ENCODE peak calls at places on chromosomes 7 and 10, in ten cellular contexts. One of them, this sample, is unnamed.

GRCh38 chr10:19719320-19719719 is 96.9 kb upstream of the PLXDC2 start:
- DNase-seq in upper lobe of left lung: no peak
- DNase-seq in BJ: peak
- DNase-seq in GM12865: no peak
- DNase-seq in fibroblast of the aortic adventitia: peak
- DNase-seq in tibial artery: no peak
- DNase-seq in PC-3: peak
- DNase-seq in fibroblast of lung: peak
- DNase-seq in endodermal cell: no peak
- DNase-seq in testis: no peak
- DNase-seq in this sample: peak

GRCh38 chr7:42264702-42265101 is 27.7 kb upstream of the GLI3 start:
- DNase-seq in upper lobe of left lung: no peak
- DNase-seq in BJ: no peak
- DNase-seq in GM12865: no peak
- DNase-seq in fibroblast of the aortic adventitia: no peak
- DNase-seq in tibial artery: no peak
- DNase-seq in PC-3: no peak
- DNase-seq in fibroblast of lung: no peak
- DNase-seq in endodermal cell: no peak
- DNase-seq in testis: no peak
- DNase-seq in this sample: no peak

GRCh38 chr10:77949167-77949566 is 22.6 kb upstream of the DLG5 start:
- DNase-seq in upper lobe of left lung: peak
- DNase-seq in BJ: no peak
- DNase-seq in GM12865: no peak
- DNase-seq in fibroblast of the aortic adventitia: peak
- DNase-seq in tibial artery: no peak
- DNase-seq in PC-3: peak
- DNase-seq in fibroblast of lung: peak
- DNase-seq in endodermal cell: peak
- DNase-seq in testis: no peak
- DNase-seq in this sample: no peak

GRCh38 chr7:51316262-51316665 is 345 bp downstream of the COBL start:
- DNase-seq in upper lobe of left lung: peak
- DNase-seq in BJ: no peak
- DNase-seq in GM12865: no peak
- DNase-seq in fibroblast of the aortic adventitia: no peak
- DNase-seq in tibial artery: no peak
- DNase-seq in PC-3: peak
- DNase-seq in fibroblast of lung: no peak
- DNase-seq in endodermal cell: peak
- DNase-seq in testis: peak
- DNase-seq in this sample: no peak

GRCh38 chr7:84069036-84069435 is 125.6 kb downstream of the SEMA3A start:
- DNase-seq in upper lobe of left lung: no peak
- DNase-seq in BJ: no peak
- DNase-seq in GM12865: no peak
- DNase-seq in fibroblast of the aortic adventitia: peak
- DNase-seq in tibial artery: no peak
- DNase-seq in PC-3: no peak
- DNase-seq in fibroblast of lung: no peak
- DNase-seq in endodermal cell: no peak
- DNase-seq in testis: no peak
- DNase-seq in this sample: no peak

GRCh38 chr7:103952408-103952807 is 37.0 kb downstream of the RELN start:
- DNase-seq in upper lobe of left lung: no peak
- DNase-seq in BJ: no peak
- DNase-seq in GM12865: no peak
- DNase-seq in fibroblast of the aortic adventitia: no peak
- DNase-seq in tibial artery: no peak
- DNase-seq in PC-3: no peak
- DNase-seq in fibroblast of lung: no peak
- DNase-seq in endodermal cell: no peak
- DNase-seq in testis: no peak
- DNase-seq in this sample: no peak

GRCh38 chr7:76326646-76327233 is 24.3 kb downstream of the HSPB1 start:
- DNase-seq in upper lobe of left lung: no peak
- DNase-seq in BJ: no peak
- DNase-seq in GM12865: no peak
- DNase-seq in fibroblast of the aortic adventitia: peak
- DNase-seq in tibial artery: no peak
- DNase-seq in PC-3: peak
- DNase-seq in fibroblast of lung: peak
- DNase-seq in endodermal cell: no peak
- DNase-seq in testis: no peak
- DNase-seq in this sample: no peak

GRCh38 chr7:107691713-107692112 is 31.1 kb downstream of the SLC26A4 start:
- DNase-seq in upper lobe of left lung: no peak
- DNase-seq in BJ: no peak
- DNase-seq in GM12865: no peak
- DNase-seq in fibroblast of the aortic adventitia: peak
- DNase-seq in tibial artery: no peak
- DNase-seq in PC-3: no peak
- DNase-seq in fibroblast of lung: peak
- DNase-seq in endodermal cell: no peak
- DNase-seq in testis: no peak
- DNase-seq in this sample: no peak

GRCh38 chr10:110457851-110458582 is 39.7 kb upstream of the DUSP5 start:
- DNase-seq in upper lobe of left lung: no peak
- DNase-seq in BJ: no peak
- DNase-seq in GM12865: peak
- DNase-seq in fibroblast of the aortic adventitia: no peak
- DNase-seq in tibial artery: no peak
- DNase-seq in PC-3: no peak
- DNase-seq in fibroblast of lung: no peak
- DNase-seq in endodermal cell: peak
- DNase-seq in testis: no peak
- DNase-seq in this sample: no peak

GRCh38 chr10:14665304-14665703 is 109.4 kb downstream of the FAM107B start:
- DNase-seq in upper lobe of left lung: no peak
- DNase-seq in BJ: no peak
- DNase-seq in GM12865: peak
- DNase-seq in fibroblast of the aortic adventitia: no peak
- DNase-seq in tibial artery: no peak
- DNase-seq in PC-3: peak
- DNase-seq in fibroblast of lung: peak
- DNase-seq in endodermal cell: no peak
- DNase-seq in testis: no peak
- DNase-seq in this sample: no peak

GRCh38 chr10:69490876-69491275 is 39.6 kb downstream of the TSPAN15 start:
- DNase-seq in upper lobe of left lung: no peak
- DNase-seq in BJ: no peak
- DNase-seq in GM12865: no peak
- DNase-seq in fibroblast of the aortic adventitia: no peak
- DNase-seq in tibial artery: peak
- DNase-seq in PC-3: no peak
- DNase-seq in fibroblast of lung: no peak
- DNase-seq in endodermal cell: no peak
- DNase-seq in testis: no peak
- DNase-seq in this sample: no peak

GRCh38 chr7:89606479-89606878 is 547.8 kb upstream of the STEAP1 start:
- DNase-seq in upper lobe of left lung: no peak
- DNase-seq in BJ: no peak
- DNase-seq in GM12865: no peak
- DNase-seq in fibroblast of the aortic adventitia: no peak
- DNase-seq in tibial artery: no peak
- DNase-seq in PC-3: no peak
- DNase-seq in fibroblast of lung: no peak
- DNase-seq in endodermal cell: no peak
- DNase-seq in testis: no peak
- DNase-seq in this sample: no peak

GRCh38 chr7:76231583-76231982 is 29.9 kb downstream of the SRRM3 start:
- DNase-seq in upper lobe of left lung: no peak
- DNase-seq in BJ: no peak
- DNase-seq in GM12865: no peak
- DNase-seq in fibroblast of the aortic adventitia: no peak
- DNase-seq in tibial artery: no peak
- DNase-seq in PC-3: peak
- DNase-seq in fibroblast of lung: no peak
- DNase-seq in endodermal cell: no peak
- DNase-seq in testis: no peak
- DNase-seq in this sample: no peak

GRCh38 chr7:95609277-95609971 is 13.1 kb upstream of the PDK4 start:
- DNase-seq in upper lobe of left lung: no peak
- DNase-seq in BJ: peak
- DNase-seq in GM12865: no peak
- DNase-seq in fibroblast of the aortic adventitia: peak
- DNase-seq in tibial artery: no peak
- DNase-seq in PC-3: peak
- DNase-seq in fibroblast of lung: peak
- DNase-seq in endodermal cell: no peak
- DNase-seq in testis: peak
- DNase-seq in this sample: no peak

GRCh38 chr7:128404826-128405344 is 4.9 kb downstream of the IMPDH1 start:
- DNase-seq in upper lobe of left lung: no peak
- DNase-seq in BJ: no peak
- DNase-seq in GM12865: no peak
- DNase-seq in fibroblast of the aortic adventitia: no peak
- DNase-seq in tibial artery: no peak
- DNase-seq in PC-3: peak
- DNase-seq in fibroblast of lung: peak
- DNase-seq in endodermal cell: no peak
- DNase-seq in testis: no peak
- DNase-seq in this sample: no peak
- TF ChIP-seq CTCF in upper lobe of left lung: peak
- TF ChIP-seq CTCF in BJ: peak
- TF ChIP-seq CTCF in GM12865: no peak
- TF ChIP-seq CTCF in fibroblast of the aortic adventitia: peak
- TF ChIP-seq CTCF in tibial artery: no peak
- TF ChIP-seq CTCF in PC-3: peak
- TF ChIP-seq CTCF in fibroblast of lung: no peak
- TF ChIP-seq CTCF in endodermal cell: no peak
- TF ChIP-seq CTCF in testis: no peak
- TF ChIP-seq CTCF in this sample: peak

DNA sequence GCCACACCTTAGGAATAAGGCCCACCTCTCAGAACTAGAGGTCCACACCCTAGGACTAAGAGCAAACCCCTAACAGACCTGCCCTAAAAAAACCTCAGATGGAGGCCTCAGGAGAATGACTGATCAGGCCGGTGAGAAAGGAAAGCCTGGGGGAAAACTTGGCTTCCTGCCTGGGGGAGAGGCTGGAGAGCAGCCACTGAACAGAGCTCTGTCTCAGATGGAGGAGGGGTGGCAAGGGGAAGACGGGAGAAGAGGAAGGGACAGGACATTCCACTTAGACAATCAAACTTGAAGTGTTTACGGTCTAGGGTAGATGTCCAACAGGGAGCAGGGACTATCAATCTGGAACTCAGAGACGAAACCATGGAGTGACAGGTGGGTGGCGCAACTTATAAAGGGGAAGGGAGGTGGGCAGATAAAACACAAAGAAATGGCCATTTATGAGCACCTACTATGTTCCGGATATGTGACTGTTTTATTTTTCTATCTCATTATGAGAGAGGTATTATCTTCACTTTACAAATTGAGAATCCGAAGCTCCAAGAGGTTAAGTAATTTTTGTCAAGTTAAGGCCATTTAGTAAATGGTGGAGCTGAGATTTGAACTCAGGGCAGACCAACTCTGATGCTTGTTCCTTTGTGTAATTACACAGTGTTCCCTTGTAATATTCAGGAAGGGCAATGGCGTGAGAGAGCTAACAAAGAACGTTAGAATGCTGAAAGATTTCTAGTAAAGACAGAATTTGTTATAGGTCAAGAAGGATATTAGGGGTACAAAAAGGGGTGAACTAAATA is 82.6 kb downstream of the DNMBP start:
- DNase-seq in upper lobe of left lung: no peak
- DNase-seq in BJ: no peak
- DNase-seq in GM12865: no peak
- DNase-seq in fibroblast of the aortic adventitia: peak
- DNase-seq in tibial artery: no peak
- DNase-seq in PC-3: peak
- DNase-seq in fibroblast of lung: peak
- DNase-seq in endodermal cell: no peak
- DNase-seq in testis: peak
- DNase-seq in this sample: no peak
- H3K4me3 ChIP-seq in upper lobe of left lung: peak
- H3K4me3 ChIP-seq in BJ: no peak
- H3K4me3 ChIP-seq in GM12865: no peak
- H3K4me3 ChIP-seq in fibroblast of the aortic adventitia: no peak
- H3K4me3 ChIP-seq in tibial artery: no peak
- H3K4me3 ChIP-seq in PC-3: no peak
- H3K4me3 ChIP-seq in fibroblast of lung: no peak
- H3K4me3 ChIP-seq in endodermal cell: peak
- H3K4me3 ChIP-seq in testis: no peak
- H3K4me3 ChIP-seq in this sample: no peak

GRCh38 chr7:88344956-88345832 is 38.5 kb upstream of the STEAP4 start:
- DNase-seq in upper lobe of left lung: peak
- DNase-seq in BJ: no peak
- DNase-seq in GM12865: peak
- DNase-seq in fibroblast of the aortic adventitia: peak
- DNase-seq in tibial artery: no peak
- DNase-seq in PC-3: peak
- DNase-seq in fibroblast of lung: peak
- DNase-seq in endodermal cell: peak
- DNase-seq in testis: peak
- DNase-seq in this sample: peak
- TF ChIP-seq CTCF in upper lobe of left lung: no peak
- TF ChIP-seq CTCF in BJ: peak
- TF ChIP-seq CTCF in GM12865: peak
- TF ChIP-seq CTCF in fibroblast of the aortic adventitia: peak
- TF ChIP-seq CTCF in tibial artery: peak
- TF ChIP-seq CTCF in PC-3: peak
- TF ChIP-seq CTCF in fibroblast of lung: peak
- TF ChIP-seq CTCF in endodermal cell: peak
- TF ChIP-seq CTCF in testis: no peak
- TF ChIP-seq CTCF in this sample: peak

GRCh38 chr7:1458676-1459511 is at the start of gene MICALL2:
- DNase-seq in upper lobe of left lung: peak
- DNase-seq in BJ: no peak
- DNase-seq in GM12865: no peak
- DNase-seq in fibroblast of the aortic adventitia: peak
- DNase-seq in tibial artery: peak
- DNase-seq in PC-3: peak
- DNase-seq in fibroblast of lung: peak
- DNase-seq in endodermal cell: peak
- DNase-seq in testis: peak
- DNase-seq in this sample: peak

GRCh38 chr7:1461640-1462375 is 2.5 kb upstream of the MICALL2 start:
- DNase-seq in upper lobe of left lung: no peak
- DNase-seq in BJ: no peak
- DNase-seq in GM12865: no peak
- DNase-seq in fibroblast of the aortic adventitia: no peak
- DNase-seq in tibial artery: no peak
- DNase-seq in PC-3: no peak
- DNase-seq in fibroblast of lung: no peak
- DNase-seq in endodermal cell: no peak
- DNase-seq in testis: no peak
- DNase-seq in this sample: no peak

GRCh38 chr7:1459930-1460756 is 873 bp upstream of the MICALL2 start:
- DNase-seq in upper lobe of left lung: no peak
- DNase-seq in BJ: no peak
- DNase-seq in GM12865: peak
- DNase-seq in fibroblast of the aortic adventitia: peak
- DNase-seq in tibial artery: peak
- DNase-seq in PC-3: no peak
- DNase-seq in fibroblast of lung: peak
- DNase-seq in endodermal cell: no peak
- DNase-seq in testis: peak
- DNase-seq in this sample: no peak

GRCh38 chr7:1459512-1459892 is 232 bp upstream of the MICALL2 start:
- DNase-seq in upper lobe of left lung: peak
- DNase-seq in BJ: peak
- DNase-seq in GM12865: peak
- DNase-seq in fibroblast of the aortic adventitia: peak
- DNase-seq in tibial artery: peak
- DNase-seq in PC-3: peak
- DNase-seq in fibroblast of lung: peak
- DNase-seq in endodermal cell: peak
- DNase-seq in testis: peak
- DNase-seq in this sample: peak

GRCh38 chr7:1460757-1461639 is 1.7 kb upstream of the MICALL2 start:
- DNase-seq in upper lobe of left lung: no peak
- DNase-seq in BJ: no peak
- DNase-seq in GM12865: peak
- DNase-seq in fibroblast of the aortic adventitia: peak
- DNase-seq in tibial artery: peak
- DNase-seq in PC-3: peak
- DNase-seq in fibroblast of lung: peak
- DNase-seq in endodermal cell: peak
- DNase-seq in testis: peak
- DNase-seq in this sample: no peak
- H3K4me3 ChIP-seq in upper lobe of left lung: peak
- H3K4me3 ChIP-seq in BJ: no peak
- H3K4me3 ChIP-seq in GM12865: no peak
- H3K4me3 ChIP-seq in fibroblast of the aortic adventitia: peak
- H3K4me3 ChIP-seq in tibial artery: peak
- H3K4me3 ChIP-seq in PC-3: no peak
- H3K4me3 ChIP-seq in fibroblast of lung: peak
- H3K4me3 ChIP-seq in endodermal cell: no peak
- H3K4me3 ChIP-seq in testis: no peak
- H3K4me3 ChIP-seq in this sample: peak